ENCODE peak calls at places on chromosomes 13 and 19, in nine cellular contexts. S is thoracic aorta; A is lower lobe of right lung; Z is heart right ventricle; F is RWPE1; E is D721Med; H is IMR-90; C is CD8-positive, alpha-beta T cell; N is left lung. B is an unnamed sample.

GRCh38 chr13:41386206-41386605 is 71.1 kb upstream of the RGCC start:
- DNase-seq in N (no peak), S (no peak), Z (no peak), F (no peak), H (no peak), C (no peak), A (no peak), E (no peak), B (no peak)

GRCh38 chr13:111183959-111184684 is 69.0 kb downstream of the ARHGEF7 start:
- DNase-seq in F (no peak), A (no peak), N (no peak), H (no peak), E (no peak), Z (no peak), S (no peak), C (no peak), B (no peak)

GRCh38 chr19:2986951-2987491 is 9.7 kb downstream of the TLE6 start:
- DNase-seq in C (no peak), S (no peak), H (no peak), E (no peak), Z (no peak), A (no peak), F (no peak), N (no peak), B (no peak)

GRCh38 chr13:113017506-113018215 is 48.6 kb downstream of the MCF2L start:
- DNase-seq in E (no peak), N (peak), H (no peak), C (no peak), A (no peak), S (no peak), F (no peak), Z (peak), B (no peak)

GRCh38 chr19:48844472-48844871 is 8.2 kb upstream of the HSD17B14 start:
- DNase-seq in H (peak), C (no peak), E (no peak), F (peak), S (no peak), A (no peak), N (no peak), Z (no peak), B (no peak)

GRCh38 chr19:30358319-30358718 is 13.9 kb upstream of the ZNF536 start:
- DNase-seq in S (no peak), N (no peak), H (no peak), A (no peak), E (no peak), Z (no peak), C (no peak), F (no peak), B (no peak)

GRCh38 chr13:98401936-98402335 is 175.0 kb downstream of the STK24 start:
- DNase-seq in C (no peak), S (no peak), E (no peak), H (no peak), F (no peak), N (no peak), A (no peak), Z (no peak), B (no peak)

GRCh38 chr13:80448725-80449124 is 107.8 kb upstream of the SPRY2 start:
- DNase-seq in E (no peak), N (no peak), H (no peak), S (no peak), Z (no peak), F (no peak), C (no peak), A (no peak), B (no peak)

GRCh38 chr19:15025237-15025636 is 24.0 kb upstream of the CASP14 start:
- DNase-seq in Z (no peak), A (no peak), H (no peak), F (peak), E (no peak), N (no peak), C (no peak), S (no peak), B (no peak)

GRCh38 chr13:52450793-52451116 is 321 bp upstream of the VPS36 start:
- DNase-seq in S (no peak), E (no peak), C (no peak), Z (no peak), A (no peak), N (no peak), H (no peak), F (no peak), B (no peak)

GRCh38 chr13:109784590-109785140 is 1.7 kb downstream of the IRS2 start:
- DNase-seq in Z (peak), N (peak), E (no peak), A (peak), F (no peak), C (peak), S (no peak), H (peak), B (peak)

GRCh38 chr19:16660763-16661479 is at the start of gene TMEM38A:
- DNase-seq in C (peak), S (no peak), E (no peak), H (no peak), Z (peak), N (peak), F (peak), A (peak), B (peak)

GRCh38 chr13:37068962-37069361 is 9.5 kb upstream of the SUPT20H start:
- DNase-seq in F (no peak), E (no peak), A (no peak), S (no peak), N (no peak), C (no peak), H (peak), Z (no peak), B (no peak)

GRCh38 chr19:17859533-17860330 is at the start of gene RPL18A:
- DNase-seq in A (peak), F (peak), Z (peak), C (peak), N (peak), E (peak), H (peak), S (peak), B (peak)
- TF ChIP-seq CTCF in A (peak), F (peak), Z (peak), C (peak), N (peak), E (peak), H (peak), S (peak), B (peak)

GRCh38 chr19:28560786-28561185 is 652.2 kb downstream of the UQCRFS1 start:
- DNase-seq in Z (no peak), C (no peak), N (no peak), S (no peak), E (no peak), F (no peak), H (no peak), A (no peak), B (no peak)
- TF ChIP-seq CTCF in Z (no peak), C (no peak), N (no peak), S (no peak), E (no peak), F (no peak), H (no peak), A (no peak), B (no peak)

GRCh38 chr19:45638930-45639729 is at the start of gene EML2:
- DNase-seq in C (no peak), F (peak), S (no peak), H (no peak), A (peak), E (no peak), N (peak), Z (peak), B (peak)
- TF ChIP-seq CTCF in C (no peak), F (peak), S (no peak), H (no peak), A (peak), E (peak), N (no peak), Z (no peak), B (no peak)

DNA sequence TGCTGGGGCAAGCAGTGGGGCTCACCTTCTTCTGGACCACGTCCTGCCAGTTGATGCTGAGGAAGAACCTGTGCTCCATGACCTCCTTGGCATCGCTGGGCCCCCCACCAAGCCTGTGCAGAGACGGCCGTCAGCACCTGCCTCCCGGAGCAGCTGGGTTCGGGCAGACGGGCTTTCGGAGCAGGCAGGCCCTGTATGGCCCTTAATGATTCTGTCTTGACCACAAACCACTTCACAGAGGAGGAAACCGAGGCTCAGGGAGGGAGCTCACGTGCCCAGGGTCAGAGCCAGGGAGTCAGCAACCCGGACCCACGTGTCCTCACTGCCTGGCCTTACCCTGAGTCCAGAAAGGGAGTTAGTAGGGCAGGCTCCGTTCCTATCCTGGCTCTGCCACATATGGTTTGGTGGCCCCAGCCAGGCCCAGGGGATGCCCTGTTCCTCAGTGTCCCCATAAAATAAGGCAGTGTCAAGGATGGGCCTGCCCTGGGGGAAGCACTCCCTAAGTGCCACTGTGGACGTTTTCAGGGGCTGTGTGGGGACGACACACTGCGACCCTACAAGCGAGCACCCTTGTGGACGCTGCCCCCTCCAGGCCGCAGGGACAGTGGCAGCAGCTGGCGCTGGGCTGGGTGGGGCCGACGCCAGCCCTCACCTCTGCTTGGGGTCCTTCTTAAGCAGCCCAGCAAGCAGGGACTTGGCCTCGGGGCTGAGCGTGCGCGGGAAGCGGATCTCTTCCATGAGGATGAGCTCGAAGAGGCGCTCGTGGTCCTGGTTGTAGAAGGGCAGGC is 8.9 kb upstream of the CCNP start:
- DNase-seq in Z (no peak), E (no peak), H (no peak), N (peak), A (peak), S (no peak), C (no peak), F (no peak), B (no peak)
- TF ChIP-seq CTCF in Z (no peak), E (no peak), H (peak), N (no peak), A (no peak), S (no peak), C (no peak), F (no peak), B (no peak)

DNA sequence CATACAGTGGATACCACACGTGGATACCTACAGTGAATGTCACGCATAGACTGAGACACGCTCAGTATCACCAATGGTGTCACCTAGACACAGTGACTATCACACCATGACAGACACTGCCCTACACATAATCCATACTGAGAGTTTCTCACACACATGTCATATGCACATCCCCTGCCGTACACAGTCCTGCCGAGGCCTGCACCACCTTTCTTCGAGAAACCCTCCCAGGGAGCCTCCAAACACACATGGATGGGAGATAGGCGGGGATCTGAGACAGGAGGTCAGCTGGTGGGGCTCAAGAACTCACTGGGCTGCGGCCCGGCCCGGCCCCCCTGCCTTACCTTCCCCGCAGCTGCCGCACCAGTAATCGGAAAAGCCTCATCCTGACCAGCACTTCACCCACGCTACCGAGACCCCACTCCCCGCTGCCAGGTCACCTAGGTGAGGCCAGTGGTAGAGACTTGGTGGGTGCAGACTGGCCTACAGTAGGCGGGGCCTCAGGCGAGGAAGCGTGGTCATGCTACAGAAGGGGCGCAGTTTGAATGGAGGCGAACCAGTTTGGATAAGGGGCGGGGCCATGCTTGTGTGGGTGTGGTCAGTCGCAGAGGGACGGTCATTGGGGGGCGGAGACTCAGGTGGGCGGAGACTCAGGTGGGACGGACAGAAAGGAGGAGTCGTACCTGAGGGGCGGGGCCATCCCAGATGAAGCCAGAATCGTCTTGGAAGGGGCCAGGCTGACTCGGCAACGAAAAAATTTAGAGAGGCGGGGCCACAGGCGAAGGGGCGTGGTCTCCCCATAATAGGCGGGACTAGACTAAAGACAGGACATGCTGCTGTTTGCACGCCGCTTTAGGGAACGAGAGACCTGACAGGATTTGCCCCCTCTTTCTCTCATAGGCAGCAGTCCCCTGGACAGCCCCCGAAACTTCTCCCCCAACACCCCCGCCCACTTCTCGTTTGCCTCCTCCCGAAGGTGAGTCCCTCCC is 2.1 kb downstream of the MAST1 start:
- DNase-seq in H (peak), F (peak), Z (peak), N (peak), A (peak), C (no peak), E (no peak), S (no peak), B (peak)
- TF ChIP-seq CTCF in H (no peak), F (no peak), Z (no peak), N (no peak), A (no peak), C (no peak), E (no peak), S (no peak), B (no peak)

GRCh38 chr19:45499196-45500180 is 1.2 kb downstream of the PPM1N start:
- DNase-seq in S (no peak), E (peak), Z (peak), H (no peak), F (no peak), C (no peak), N (peak), A (peak), B (no peak)

GRCh38 chr19:45500918-45501729 is 2.9 kb downstream of the PPM1N start:
- DNase-seq in S (no peak), E (no peak), A (no peak), Z (no peak), N (no peak), H (no peak), F (no peak), C (no peak), B (no peak)

GRCh38 chr19:45496349-45496953 is 396 bp downstream of the RTN2 start:
- DNase-seq in E (peak), A (no peak), Z (peak), S (no peak), F (no peak), H (no peak), N (peak), C (no peak), B (peak)

GRCh38 chr19:45497791-45498190 is 452 bp upstream of the PPM1N start:
- DNase-seq in S (no peak), F (no peak), A (no peak), Z (no peak), C (no peak), H (no peak), E (no peak), N (no peak), B (no peak)

GRCh38 chr19:45498411-45499195 is at the start of gene PPM1N:
- DNase-seq in N (peak), E (peak), H (peak), A (no peak), F (no peak), C (peak), Z (no peak), S (no peak), B (no peak)
- TF ChIP-seq CTCF in N (no peak), E (no peak), H (peak), A (peak), F (peak), C (peak), Z (peak), S (no peak), B (no peak)

B was measured in mesothelial cell of epicardium.